ENCODE peak calls at places on chromosomes 13 and 19, in six cellular contexts. One of them, this sample, is unnamed.

GRCh38 chr13:52783943-52784342 is 44.3 kb upstream of the CNMD start:
- DNase-seq in fibroblast of villous mesenchyme: no peak
- DNase-seq in retinal pigment epithelial cell: no peak
- DNase-seq in GM23338: no peak
- DNase-seq in HFF-Myc: no peak
- DNase-seq in uterus: no peak
- DNase-seq in this sample: no peak

GRCh38 chr13:51832471-51833152 is 12.4 kb downstream of the TMEM272 start:
- DNase-seq in fibroblast of villous mesenchyme: peak
- DNase-seq in retinal pigment epithelial cell: no peak
- DNase-seq in GM23338: peak
- DNase-seq in HFF-Myc: no peak
- DNase-seq in uterus: no peak
- DNase-seq in this sample: no peak

GRCh38 chr19:5947435-5947834 is 30.5 kb downstream of the RANBP3 start:
- DNase-seq in fibroblast of villous mesenchyme: peak
- DNase-seq in retinal pigment epithelial cell: no peak
- DNase-seq in GM23338: no peak
- DNase-seq in HFF-Myc: no peak
- DNase-seq in uterus: peak
- DNase-seq in this sample: no peak

GRCh38 chr13:65292488-65292901 is 1937.6 kb downstream of the PCDH9 start:
- DNase-seq in fibroblast of villous mesenchyme: peak
- DNase-seq in retinal pigment epithelial cell: no peak
- DNase-seq in GM23338: peak
- DNase-seq in HFF-Myc: peak
- DNase-seq in uterus: no peak
- DNase-seq in this sample: no peak

GRCh38 chr13:34469212-34469983 is 472.7 kb upstream of the NBEA start:
- DNase-seq in fibroblast of villous mesenchyme: peak
- DNase-seq in retinal pigment epithelial cell: peak
- DNase-seq in GM23338: no peak
- DNase-seq in HFF-Myc: no peak
- DNase-seq in uterus: no peak
- DNase-seq in this sample: no peak

GRCh38 chr13:20989883-20990282 is 71.5 kb downstream of the LATS2 start:
- DNase-seq in fibroblast of villous mesenchyme: no peak
- DNase-seq in retinal pigment epithelial cell: no peak
- DNase-seq in GM23338: no peak
- DNase-seq in HFF-Myc: no peak
- DNase-seq in uterus: no peak
- DNase-seq in this sample: no peak

GRCh38 chr13:60146491-60146890 is 17.2 kb downstream of the DIAPH3 start:
- DNase-seq in fibroblast of villous mesenchyme: peak
- DNase-seq in retinal pigment epithelial cell: no peak
- DNase-seq in GM23338: no peak
- DNase-seq in HFF-Myc: no peak
- DNase-seq in uterus: no peak
- DNase-seq in this sample: no peak

GRCh38 chr19:38733493-38734175 is 10.6 kb downstream of the CAPN12 start:
- DNase-seq in fibroblast of villous mesenchyme: no peak
- DNase-seq in retinal pigment epithelial cell: no peak
- DNase-seq in GM23338: no peak
- DNase-seq in HFF-Myc: no peak
- DNase-seq in uterus: peak
- DNase-seq in this sample: no peak

GRCh38 chr19:13098291-13099072 is 4.2 kb downstream of the LYL1 start:
- DNase-seq in fibroblast of villous mesenchyme: peak
- DNase-seq in retinal pigment epithelial cell: no peak
- DNase-seq in GM23338: peak
- DNase-seq in HFF-Myc: no peak
- DNase-seq in uterus: peak
- DNase-seq in this sample: no peak

GRCh38 chr13:60757481-60757880 is 360.5 kb downstream of the TDRD3 start:
- DNase-seq in fibroblast of villous mesenchyme: no peak
- DNase-seq in retinal pigment epithelial cell: no peak
- DNase-seq in GM23338: no peak
- DNase-seq in HFF-Myc: no peak
- DNase-seq in uterus: no peak
- DNase-seq in this sample: no peak

GRCh38 chr13:102591988-102592781 is 4.6 kb upstream of the TPP2 start:
- DNase-seq in fibroblast of villous mesenchyme: peak
- DNase-seq in retinal pigment epithelial cell: no peak
- DNase-seq in GM23338: peak
- DNase-seq in HFF-Myc: no peak
- DNase-seq in uterus: peak
- DNase-seq in this sample: no peak

GRCh38 chr19:36916991-36917390 is 859 bp downstream of the ZNF568 start:
- DNase-seq in fibroblast of villous mesenchyme: peak
- DNase-seq in retinal pigment epithelial cell: peak
- DNase-seq in GM23338: peak
- DNase-seq in HFF-Myc: peak
- DNase-seq in uterus: no peak
- DNase-seq in this sample: peak

GRCh38 chr13:19860884-19861655 is 2.4 kb downstream of the ZMYM5 start:
- DNase-seq in fibroblast of villous mesenchyme: peak
- DNase-seq in retinal pigment epithelial cell: peak
- DNase-seq in GM23338: no peak
- DNase-seq in HFF-Myc: no peak
- DNase-seq in uterus: no peak
- DNase-seq in this sample: no peak

GRCh38 chr19:16889429-16889882 is 657 bp downstream of the F2RL3 start:
- DNase-seq in fibroblast of villous mesenchyme: no peak
- DNase-seq in retinal pigment epithelial cell: no peak
- DNase-seq in GM23338: no peak
- DNase-seq in HFF-Myc: no peak
- DNase-seq in uterus: no peak
- DNase-seq in this sample: no peak

GRCh38 chr13:77703426-77703825 is 5.9 kb downstream of the SLAIN1 start:
- DNase-seq in fibroblast of villous mesenchyme: no peak
- DNase-seq in retinal pigment epithelial cell: no peak
- DNase-seq in GM23338: no peak
- DNase-seq in HFF-Myc: no peak
- DNase-seq in uterus: no peak
- DNase-seq in this sample: no peak

GRCh38 chr19:45645068-45645630 is 6.0 kb upstream of the EML2 start:
- DNase-seq in fibroblast of villous mesenchyme: no peak
- DNase-seq in retinal pigment epithelial cell: no peak
- DNase-seq in GM23338: no peak
- DNase-seq in HFF-Myc: no peak
- DNase-seq in uterus: no peak
- DNase-seq in this sample: no peak

GRCh38 chr13:27117947-27118346 is 53.7 kb downstream of the USP12 start:
- DNase-seq in fibroblast of villous mesenchyme: no peak
- DNase-seq in retinal pigment epithelial cell: no peak
- DNase-seq in GM23338: no peak
- DNase-seq in HFF-Myc: no peak
- DNase-seq in uterus: no peak
- DNase-seq in this sample: no peak

GRCh38 chr13:28463481-28463880 is 31.4 kb downstream of the FLT1 start:
- DNase-seq in fibroblast of villous mesenchyme: no peak
- DNase-seq in retinal pigment epithelial cell: no peak
- DNase-seq in GM23338: no peak
- DNase-seq in HFF-Myc: no peak
- DNase-seq in uterus: no peak
- DNase-seq in this sample: no peak

GRCh38 chr13:79392882-79393563 is 13.0 kb downstream of the RBM26 start:
- DNase-seq in fibroblast of villous mesenchyme: peak
- DNase-seq in retinal pigment epithelial cell: no peak
- DNase-seq in GM23338: no peak
- DNase-seq in HFF-Myc: no peak
- DNase-seq in uterus: no peak
- DNase-seq in this sample: no peak

GRCh38 chr19:4929186-4929585 is 19.9 kb downstream of the UHRF1 start:
- DNase-seq in fibroblast of villous mesenchyme: peak
- DNase-seq in retinal pigment epithelial cell: no peak
- DNase-seq in GM23338: no peak
- DNase-seq in HFF-Myc: no peak
- DNase-seq in uterus: peak
- DNase-seq in this sample: no peak

GRCh38 chr19:719636-720377 is 11.1 kb downstream of the PALM start:
- DNase-seq in fibroblast of villous mesenchyme: no peak
- DNase-seq in retinal pigment epithelial cell: no peak
- DNase-seq in GM23338: peak
- DNase-seq in HFF-Myc: no peak
- DNase-seq in uterus: peak
- DNase-seq in this sample: no peak

GRCh38 chr19:11192957-11193939 is 4.1 kb downstream of the KANK2 start:
- DNase-seq in fibroblast of villous mesenchyme: no peak
- DNase-seq in retinal pigment epithelial cell: no peak
- DNase-seq in GM23338: no peak
- DNase-seq in HFF-Myc: no peak
- DNase-seq in uterus: no peak
- DNase-seq in this sample: no peak

GRCh38 chr19:36421749-36422481 is 3.5 kb upstream of the ZFP82 start:
- DNase-seq in fibroblast of villous mesenchyme: no peak
- DNase-seq in retinal pigment epithelial cell: no peak
- DNase-seq in GM23338: peak
- DNase-seq in HFF-Myc: no peak
- DNase-seq in uterus: no peak
- DNase-seq in this sample: no peak

GRCh38 chr19:55447421-55448174 is 4.5 kb upstream of the SHISA7 start:
- DNase-seq in fibroblast of villous mesenchyme: no peak
- DNase-seq in retinal pigment epithelial cell: no peak
- DNase-seq in GM23338: peak
- DNase-seq in HFF-Myc: no peak
- DNase-seq in uterus: no peak
- DNase-seq in this sample: no peak

GRCh38 chr13:99473515-99473914 is 27.8 kb upstream of the TM9SF2 start:
- DNase-seq in fibroblast of villous mesenchyme: no peak
- DNase-seq in retinal pigment epithelial cell: no peak
- DNase-seq in GM23338: no peak
- DNase-seq in HFF-Myc: no peak
- DNase-seq in uterus: no peak
- DNase-seq in this sample: no peak

GRCh38 chr19:16325161-16325527 is 518 bp downstream of the KLF2 start:
- DNase-seq in fibroblast of villous mesenchyme: no peak
- DNase-seq in retinal pigment epithelial cell: no peak
- DNase-seq in GM23338: peak
- DNase-seq in HFF-Myc: no peak
- DNase-seq in uterus: peak
- DNase-seq in this sample: no peak

DNA sequence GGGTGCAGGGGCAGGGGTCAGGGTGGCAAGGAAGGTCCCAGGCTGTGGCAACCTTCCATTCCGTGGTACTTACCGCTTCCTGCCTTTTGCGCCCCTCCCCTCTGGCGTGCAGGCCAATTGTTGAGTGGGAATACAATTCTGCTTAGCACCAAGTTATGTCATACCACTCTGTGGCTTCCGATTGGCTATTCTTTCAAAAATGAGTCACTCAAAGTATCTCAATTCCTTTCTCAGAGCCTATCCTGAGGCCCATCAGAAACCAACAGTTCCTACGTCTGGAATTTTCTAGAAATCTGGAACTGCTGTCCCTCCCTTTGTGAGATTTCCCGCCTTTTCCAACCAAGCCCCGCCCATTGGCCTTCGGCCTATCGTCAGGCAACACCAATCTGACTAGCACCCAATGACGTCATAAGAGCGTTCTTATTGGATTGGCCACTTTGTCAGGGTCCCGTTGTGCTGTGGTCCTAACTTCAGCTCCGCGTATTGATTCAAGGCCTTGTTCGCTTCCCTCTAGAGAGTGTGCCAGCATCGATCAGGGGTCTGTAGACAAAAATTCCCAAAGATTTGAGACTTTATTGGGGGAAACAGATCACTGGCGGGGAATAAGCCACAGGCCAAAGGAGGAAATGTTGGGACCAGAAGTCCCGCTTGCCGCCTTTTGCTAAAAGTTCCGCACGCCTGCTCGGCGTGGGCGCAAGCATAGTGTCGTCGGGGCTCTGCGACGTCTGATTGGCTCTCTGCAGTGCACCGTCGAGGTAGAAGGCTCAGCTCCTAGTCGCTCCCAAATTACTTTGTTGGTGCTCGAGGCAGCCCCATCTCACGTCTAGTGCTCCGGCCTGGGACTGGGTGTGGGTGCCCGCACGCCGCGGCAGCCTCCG is 11.7 kb downstream of the NTN5 start:
- DNase-seq in fibroblast of villous mesenchyme: peak
- DNase-seq in retinal pigment epithelial cell: peak
- DNase-seq in GM23338: peak
- DNase-seq in HFF-Myc: peak
- DNase-seq in uterus: peak
- DNase-seq in this sample: no peak
- H3K4me3 ChIP-seq in fibroblast of villous mesenchyme: no peak
- H3K4me3 ChIP-seq in retinal pigment epithelial cell: no peak
- H3K4me3 ChIP-seq in GM23338: no peak
- H3K4me3 ChIP-seq in HFF-Myc: no peak
- H3K4me3 ChIP-seq in uterus: no peak
- H3K4me3 ChIP-seq in this sample: no peak

DNA sequence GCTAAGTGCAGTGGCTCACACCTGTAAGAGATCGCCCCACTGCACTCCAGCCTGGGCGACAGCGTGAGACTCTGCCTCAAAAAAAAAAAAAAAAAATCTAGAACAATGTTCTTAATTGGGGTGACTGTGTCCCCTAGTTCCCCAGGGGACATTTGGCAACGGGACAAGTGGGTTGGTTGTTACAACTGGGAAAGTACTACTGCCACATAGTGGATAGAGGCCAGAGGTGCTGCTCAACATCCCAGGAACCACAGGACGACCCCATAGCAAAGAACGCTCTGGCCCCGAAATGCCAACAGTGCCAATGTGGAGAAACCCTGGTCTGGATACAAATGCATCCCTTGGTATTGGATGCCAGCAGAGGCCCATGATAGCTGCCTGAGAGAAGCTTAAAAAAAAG is 11.8 kb downstream of the NLRP12 start:
- DNase-seq in fibroblast of villous mesenchyme: no peak
- DNase-seq in retinal pigment epithelial cell: no peak
- DNase-seq in GM23338: peak
- DNase-seq in HFF-Myc: no peak
- DNase-seq in uterus: no peak
- DNase-seq in this sample: no peak
- TF ChIP-seq CTCF in fibroblast of villous mesenchyme: no peak
- TF ChIP-seq CTCF in retinal pigment epithelial cell: peak
- TF ChIP-seq CTCF in GM23338: peak
- TF ChIP-seq CTCF in HFF-Myc: no peak
- TF ChIP-seq CTCF in uterus: no peak
- TF ChIP-seq CTCF in this sample: no peak

GRCh38 chr19:48635263-48635965 is 1.8 kb downstream of the DBP start:
- DNase-seq in fibroblast of villous mesenchyme: peak
- DNase-seq in retinal pigment epithelial cell: no peak
- DNase-seq in GM23338: peak
- DNase-seq in HFF-Myc: no peak
- DNase-seq in uterus: peak
- DNase-seq in this sample: no peak
- H3K4me3 ChIP-seq in fibroblast of villous mesenchyme: peak
- H3K4me3 ChIP-seq in retinal pigment epithelial cell: peak
- H3K4me3 ChIP-seq in GM23338: peak
- H3K4me3 ChIP-seq in HFF-Myc: peak
- H3K4me3 ChIP-seq in uterus: peak
- H3K4me3 ChIP-seq in this sample: peak

DNA sequence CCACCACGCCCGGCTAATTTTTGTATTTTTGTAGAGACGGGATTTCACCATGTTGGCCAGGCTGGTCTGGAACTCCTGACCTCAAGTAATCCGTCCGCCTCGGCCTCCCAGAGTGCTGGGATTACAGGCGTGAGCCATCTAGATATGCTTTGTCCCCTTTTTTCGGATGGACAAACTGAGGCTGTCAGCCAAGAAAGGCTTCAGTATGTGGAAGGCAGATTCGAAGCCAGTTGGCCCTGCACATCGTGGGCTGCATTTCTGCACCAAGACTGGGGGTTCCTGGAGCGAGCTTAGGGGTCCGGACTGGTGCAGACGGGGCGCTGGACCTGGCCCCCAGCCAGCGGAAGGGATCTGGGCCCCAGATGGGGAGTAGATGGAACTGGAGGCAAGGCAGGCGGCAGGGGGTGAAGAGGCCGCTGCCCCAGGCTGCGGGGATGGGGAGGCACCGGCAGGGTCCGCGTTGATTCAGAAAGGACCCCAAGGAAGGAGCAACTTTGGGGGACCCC is 9.7 kb upstream of the JUND start:
- DNase-seq in fibroblast of villous mesenchyme: no peak
- DNase-seq in retinal pigment epithelial cell: no peak
- DNase-seq in GM23338: peak
- DNase-seq in HFF-Myc: no peak
- DNase-seq in uterus: peak
- DNase-seq in this sample: no peak
- TF ChIP-seq CTCF in fibroblast of villous mesenchyme: no peak
- TF ChIP-seq CTCF in retinal pigment epithelial cell: no peak
- TF ChIP-seq CTCF in GM23338: no peak
- TF ChIP-seq CTCF in HFF-Myc: no peak
- TF ChIP-seq CTCF in uterus: no peak
- TF ChIP-seq CTCF in this sample: no peak

This sample was measured in epithelial cell of proximal tubule.